ENCODE peak calls at places on chromosome 7, in nine cellular contexts. M is MM.1S, S is GM10248, J is psoas muscle, D is H9, K is heart right ventricle, I is epithelial cell of proximal tubule, Q is colonic mucosa, O is adrenal gland. U is an unnamed sample.

GRCh38 chr7:152574892-152575511 is 100.9 kb downstream of the XRCC2 start:
- DNase-seq in M (no peak), S (peak; percentile 39), J (no peak), D (no peak), K (no peak), I (peak; percentile 30), Q (no peak), O (no peak), U (no peak)

GRCh38 chr7:155795401-155795800 is 16.9 kb downstream of the SHH start:
- DNase-seq in M (no peak), S (no peak), J (no peak), D (no peak), K (no peak), I (no peak), Q (no peak), O (no peak), U (no peak)

GRCh38 chr7:51316262-51316665 is 345 bp downstream of the COBL start:
- DNase-seq in M (peak; percentile 27), S (no peak), J (peak; percentile 80), D (peak; percentile 59), K (no peak), I (no peak), Q (peak; percentile 68), O (no peak), U (no peak)

GRCh38 chr7:5424689-5425506 is 1.3 kb upstream of the TNRC18 start:
- DNase-seq in M (peak; percentile 61), S (no peak), J (peak; percentile 79), D (no peak), K (peak; percentile 80), I (no peak), Q (peak; percentile 65), O (peak; percentile 53), U (no peak)

GRCh38 chr7:75596727-75597614 is 104.9 kb downstream of the SPDYE5 start:
- DNase-seq in M (no peak), S (peak; percentile 49), J (no peak), D (no peak), K (no peak), I (no peak), Q (no peak), O (peak; percentile 64), U (no peak)

GRCh38 chr7:5695037-5695708 is 86.3 kb downstream of the RNF216 start:
- DNase-seq in M (no peak), S (peak; percentile 62), J (peak; percentile 63), D (no peak), K (peak; percentile 47), I (no peak), Q (no peak), O (no peak), U (peak; percentile 86)

GRCh38 chr7:20447021-20447420 is 116.3 kb downstream of the ITGB8 start:
- DNase-seq in M (peak; percentile 85), S (no peak), J (no peak), D (no peak), K (no peak), I (no peak), Q (no peak), O (no peak), U (no peak)

GRCh38 chr7:85103352-85103751 is 83.5 kb downstream of the SEMA3D start:
- DNase-seq in M (no peak), S (no peak), J (peak; percentile 45), D (no peak), K (peak; percentile 8), I (no peak), Q (peak; percentile 21), O (no peak), U (no peak)

GRCh38 chr7:28078036-28078901 is 102.3 kb downstream of the JAZF1 start:
- DNase-seq in M (peak; percentile 73), S (peak; percentile 46), J (no peak), D (no peak), K (no peak), I (no peak), Q (peak; percentile 39), O (peak; percentile 33), U (no peak)

GRCh38 chr7:149832332-149833041 is 5.7 kb upstream of the ZNF862 start:
- DNase-seq in M (no peak), S (no peak), J (peak; percentile 35), D (no peak), K (no peak), I (no peak), Q (no peak), O (peak; percentile 4), U (no peak)

GRCh38 chr7:106813705-106814305 is 51.3 kb upstream of the PIK3CG start:
- DNase-seq in M (no peak), S (no peak), J (no peak), D (no peak), K (no peak), I (no peak), Q (no peak), O (no peak), U (no peak)

GRCh38 chr7:112010994-112011393 is 195.2 kb downstream of the DOCK4 start:
- DNase-seq in M (no peak), S (no peak), J (no peak), D (no peak), K (peak; percentile 14), I (no peak), Q (no peak), O (no peak), U (no peak)

GRCh38 chr7:85682819-85683218 is 496.0 kb upstream of the SEMA3D start:
- DNase-seq in M (no peak), S (no peak), J (no peak), D (no peak), K (no peak), I (no peak), Q (no peak), O (no peak), U (no peak)

GRCh38 chr7:18352339-18353255 is 143.0 kb upstream of the HDAC9 start:
- DNase-seq in M (peak; percentile 65), S (peak; percentile 15), J (peak; percentile 30), D (peak; percentile 43), K (peak; percentile 34), I (peak; percentile 36), Q (peak; percentile 32), O (peak; percentile 41), U (no peak)

GRCh38 chr7:26369519-26370385 is 78.1 kb downstream of the SNX10 start:
- DNase-seq in M (peak; percentile 52), S (peak; percentile 26), J (no peak), D (no peak), K (peak; percentile 40), I (no peak), Q (peak; percentile 62), O (peak; percentile 31), U (no peak)

GRCh38 chr7:48087349-48087748 is 1.7 kb upstream of the UPP1 start:
- DNase-seq in M (peak; percentile 55), S (no peak), J (no peak), D (no peak), K (no peak), I (no peak), Q (no peak), O (no peak), U (peak; percentile 40)
- TF ChIP-seq CTCF in M (no peak), S (no peak), J (no peak), D (no peak), K (no peak), I (no peak), Q (no peak), O (no peak), U (no peak)

GRCh38 chr7:29102554-29103151 is 43.7 kb downstream of the CPVL start:
- DNase-seq in M (peak; percentile 52), S (peak; percentile 37), J (peak; percentile 78), D (peak; percentile 81), K (peak; percentile 78), I (no peak), Q (peak; percentile 80), O (peak; percentile 69), U (no peak)
- TF ChIP-seq CTCF in M (peak; percentile 58), S (peak; percentile 64), J (peak; percentile 72), D (peak; percentile 82), K (peak; percentile 54), I (peak; percentile 86), Q (peak; percentile 58), O (peak; percentile 73), U (peak; percentile 85)

DNA sequence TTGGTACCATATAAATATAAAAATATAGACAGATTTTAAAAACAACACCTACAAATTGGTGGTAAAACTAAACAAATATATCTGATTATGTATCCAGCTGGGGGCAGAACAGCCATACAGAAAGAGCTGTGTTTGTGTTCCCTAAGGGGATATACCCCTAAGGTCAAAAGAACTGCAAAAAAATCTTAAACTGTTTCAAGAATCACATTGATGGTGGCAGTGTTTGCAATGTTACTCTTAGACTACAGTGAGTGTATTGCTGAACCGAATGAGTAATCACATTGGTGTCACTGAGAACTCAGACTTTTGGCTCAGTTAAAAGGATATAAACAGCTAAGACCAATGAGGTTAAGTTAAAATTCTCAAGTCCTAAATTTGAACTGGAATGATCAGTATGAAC is 27.1 kb upstream of the PTPRN2 start:
- DNase-seq in M (no peak), S (no peak), J (no peak), D (no peak), K (no peak), I (no peak), Q (no peak), O (no peak), U (no peak)
- TF ChIP-seq CTCF in M (no peak), S (no peak), J (no peak), D (no peak), K (no peak), I (no peak), Q (no peak), O (no peak), U (peak; percentile 24)

GRCh38 chr7:70920886-70921285 is 211.1 kb upstream of the GALNT17 start:
- DNase-seq in M (peak; percentile 42), S (no peak), J (no peak), D (no peak), K (no peak), I (no peak), Q (no peak), O (no peak), U (no peak)

GRCh38 chr7:70919491-70920073 is 212.4 kb upstream of the GALNT17 start:
- DNase-seq in M (no peak), S (no peak), J (no peak), D (no peak), K (no peak), I (no peak), Q (no peak), O (no peak), U (no peak)

GRCh38 chr7:70923086-70923845 is 208.7 kb upstream of the GALNT17 start:
- DNase-seq in M (no peak), S (no peak), J (no peak), D (no peak), K (no peak), I (no peak), Q (no peak), O (no peak), U (no peak)

GRCh38 chr7:70925411-70926115 is 206.4 kb upstream of the GALNT17 start:
- DNase-seq in M (no peak), S (no peak), J (no peak), D (peak; percentile 70), K (no peak), I (no peak), Q (no peak), O (no peak), U (no peak)
- TF ChIP-seq CTCF in M (no peak), S (no peak), J (no peak), D (no peak), K (no peak), I (no peak), Q (no peak), O (no peak), U (no peak)

GRCh38 chr7:17339139-17339538 is 40.7 kb downstream of the AHR start:
- DNase-seq in M (no peak), S (no peak), J (no peak), D (no peak), K (no peak), I (no peak), Q (no peak), O (no peak), U (no peak)
- TF ChIP-seq CTCF in M (no peak), S (no peak), J (no peak), D (no peak), K (no peak), I (no peak), Q (no peak), O (no peak), U (no peak)